ENCODE peak calls at places on chromosomes 7 and 10, in four cellular contexts. I, W, T and N are unnamed samples.
A peak's percentile ranks its signal among the peaks of the same experiment; 100 is the strongest.

GRCh38 chr7:77416621-77417371 is 647 bp upstream of the GSAP start:
- DNase-seq in W (no peak), T (no peak), I (no peak), N (no peak)

GRCh38 chr10:89303161-89303560 is 1.3 kb downstream of the IFIT2 start:
- DNase-seq in W (no peak), I (no peak), T (no peak), N (no peak)

GRCh38 chr7:119900996-119901395 is 372.0 kb upstream of the KCND2 start:
- DNase-seq in I (no peak), W (no peak), T (no peak), N (no peak)

GRCh38 chr10:113056468-113057021 is 106.5 kb downstream of the TCF7L2 start:
- DNase-seq in T (peak; percentile 92), W (no peak), I (no peak), N (peak; percentile 53)

GRCh38 chr7:105794741-105795729 is 81.4 kb downstream of the ATXN7L1 start:
- DNase-seq in I (peak; percentile 18), W (no peak), T (peak; percentile 79), N (no peak)

GRCh38 chr10:77983384-77984341 is 45.7 kb downstream of the POLR3A start:
- DNase-seq in I (peak; percentile 9), T (peak; percentile 74), W (no peak), N (peak; percentile 91)

GRCh38 chr7:46478046-46478445 is 557.0 kb upstream of the IGFBP3 start:
- DNase-seq in W (no peak), T (peak; percentile 68), I (no peak), N (no peak)

GRCh38 chr10:104937528-104937927 is 296.4 kb downstream of the SORCS3 start:
- DNase-seq in W (peak; percentile 75), I (no peak), T (peak; percentile 86), N (no peak)

GRCh38 chr7:50662059-50662689 is 97.0 kb upstream of the DDC start:
- DNase-seq in I (no peak), W (peak; percentile 58), T (no peak), N (no peak)

GRCh38 chr7:158567153-158567603 is 20.4 kb downstream of the PTPRN2 start:
- DNase-seq in T (no peak), W (peak; percentile 20), I (no peak), N (no peak)

GRCh38 chr7:36318116-36318515 is 71.5 kb upstream of the ANLN start:
- DNase-seq in T (no peak), W (no peak), I (no peak), N (no peak)

GRCh38 chr7:98178321-98178720 is 32.9 kb upstream of the BHLHA15 start:
- DNase-seq in I (no peak), T (no peak), W (no peak), N (no peak)

GRCh38 chr7:74365320-74366022 is 76.3 kb downstream of the CLIP2 start:
- DNase-seq in T (peak; percentile 69), I (peak; percentile 70), W (peak; percentile 79), N (peak; percentile 94)

GRCh38 chr7:81150951-81151361 is 232.1 kb upstream of the SEMA3C start:
- DNase-seq in W (peak; percentile 8), I (no peak), T (no peak), N (no peak)

GRCh38 chr7:142459557-142459963 is 201.7 kb upstream of the PRSS58 start:
- DNase-seq in I (peak; percentile 71), W (peak; percentile 40), T (peak; percentile 70), N (peak; percentile 71)

GRCh38 chr7:104943502-104944343 is 70.3 kb upstream of the KMT2E start:
- DNase-seq in W (peak; percentile 24), I (peak; percentile 99), T (peak; percentile 83), N (no peak)

GRCh38 chr7:30434140-30434799 is 44.3 kb downstream of the NOD1 start:
- DNase-seq in T (no peak), W (no peak), I (no peak), N (no peak)

GRCh38 chr10:14705548-14706234 is 69.0 kb downstream of the FAM107B start:
- DNase-seq in I (no peak), T (peak; percentile 53), W (no peak), N (no peak)

GRCh38 chr10:16594106-16594505 is 72.4 kb upstream of the C1QL3 start:
- DNase-seq in T (no peak), I (no peak), W (peak; percentile 55), N (no peak)

GRCh38 chr7:123624527-123625183 is 23.0 kb downstream of the ASB15 start:
- DNase-seq in W (no peak), T (peak; percentile 36), I (peak; percentile 43), N (peak; percentile 42)

GRCh38 chr10:5910323-5911100 is 20.5 kb downstream of the FBH1 start:
- DNase-seq in W (peak; percentile 69), I (peak; percentile 68), T (no peak), N (no peak)

GRCh38 chr7:148474421-148474820 is 116.1 kb upstream of the C7orf33 start:
- DNase-seq in W (no peak), T (no peak), I (no peak), N (no peak)

GRCh38 chr10:46236941-46237681 is 49.7 kb upstream of the ANTXRL start:
- DNase-seq in I (no peak), T (no peak), W (no peak), N (no peak)

GRCh38 chr10:69362471-69362954 is 54.2 kb downstream of the TACR2 start:
- DNase-seq in T (peak; percentile 79), W (no peak), I (no peak), N (no peak)

GRCh38 chr10:102718220-102718619 is 3.8 kb downstream of the SFXN2 start:
- DNase-seq in T (peak; percentile 95), I (peak; percentile 43), W (no peak), N (no peak)

GRCh38 chr7:112010994-112011393 is 195.2 kb downstream of the DOCK4 start:
- DNase-seq in I (peak; percentile 46), T (no peak), W (no peak), N (no peak)

GRCh38 chr7:101537205-101537604 is 91.9 kb downstream of the MYL10 start:
- DNase-seq in I (no peak), T (peak; percentile 40), W (no peak), N (no peak)

GRCh38 chr10:75440271-75440793 is 8.9 kb downstream of the LRMDA start:
- DNase-seq in I (no peak), T (no peak), W (no peak), N (no peak)

GRCh38 chr7:20064181-20064970 is 152.8 kb downstream of the MACC1 start:
- DNase-seq in W (no peak), I (no peak), T (peak; percentile 48), N (no peak)

GRCh38 chr10:3207351-3207750 is 34.8 kb upstream of the PITRM1 start:
- DNase-seq in I (no peak), T (no peak), W (no peak), N (no peak)

GRCh38 chr7:136036336-136036735 is 59.2 kb upstream of the MTPN start:
- DNase-seq in I (no peak), W (no peak), T (no peak), N (no peak)

GRCh38 chr10:27603104-27603503 is 99.0 kb downstream of the RAB18 start:
- DNase-seq in W (no peak), I (no peak), T (no peak), N (no peak)

GRCh38 chr7:28055161-28055544 is 125.4 kb downstream of the JAZF1 start:
- DNase-seq in T (peak; percentile 80), W (no peak), I (no peak), N (no peak)

GRCh38 chr7:146937836-146938235 is 821.2 kb downstream of the CNTNAP2 start:
- DNase-seq in T (no peak), W (no peak), I (no peak), N (no peak)

GRCh38 chr7:33212144-33212543 is 82.8 kb downstream of the BBS9 start:
- DNase-seq in I (no peak), W (no peak), T (no peak), N (no peak)

GRCh38 chr7:152894295-152895170 is 135.0 kb downstream of the ACTR3B start:
- DNase-seq in T (no peak), I (peak; percentile 39), W (no peak), N (peak; percentile 44)

GRCh38 chr10:93469454-93469853 is 12.7 kb downstream of the MYOF start:
- DNase-seq in W (no peak), I (no peak), T (no peak), N (no peak)

GRCh38 chr7:128781126-128781525 is 5.5 kb upstream of the OPN1SW start:
- DNase-seq in I (no peak), T (no peak), W (no peak), N (no peak)